ENCODE peak calls at places on chromosome 3, in five cellular contexts. One of them, this sample, is unnamed.

GRCh38 chr3:16523778-16524177 is 10.3 kb upstream of the RFTN1 start:
- DNase-seq in H1: no peak
- DNase-seq in HCT116: no peak
- DNase-seq in K562: no peak
- DNase-seq in HepG2: no peak
- DNase-seq in this sample: no peak

GRCh38 chr3:189914799-189915198 is 205.9 kb downstream of the P3H2 start:
- DNase-seq in HepG2: no peak
- DNase-seq in H1: no peak
- DNase-seq in K562: no peak
- DNase-seq in HCT116: no peak
- DNase-seq in this sample: no peak

GRCh38 chr3:112858410-112859069 is 11.9 kb upstream of the CD200R1L start:
- DNase-seq in H1: no peak
- DNase-seq in HepG2: no peak
- DNase-seq in HCT116: no peak
- DNase-seq in K562: no peak
- DNase-seq in this sample: peak

GRCh38 chr3:41848745-41849574 is 112.9 kb downstream of the ULK4 start:
- DNase-seq in HCT116: no peak
- DNase-seq in HepG2: no peak
- DNase-seq in K562: no peak
- DNase-seq in H1: no peak
- DNase-seq in this sample: no peak

GRCh38 chr3:18501679-18502343 is 76.7 kb upstream of the SATB1 start:
- DNase-seq in K562: no peak
- DNase-seq in HepG2: no peak
- DNase-seq in H1: no peak
- DNase-seq in HCT116: no peak
- DNase-seq in this sample: no peak

GRCh38 chr3:29335438-29335837 is 54.6 kb downstream of the RBMS3 start:
- DNase-seq in H1: no peak
- DNase-seq in K562: no peak
- DNase-seq in HepG2: no peak
- DNase-seq in HCT116: peak
- DNase-seq in this sample: no peak

GRCh38 chr3:45554001-45554691 is 40.4 kb upstream of the LIMD1 start:
- DNase-seq in H1: no peak
- DNase-seq in K562: peak
- DNase-seq in HepG2: no peak
- DNase-seq in HCT116: no peak
- DNase-seq in this sample: no peak

GRCh38 chr3:37944243-37944955 is 46.2 kb upstream of the VILL start:
- DNase-seq in K562: no peak
- DNase-seq in H1: no peak
- DNase-seq in HepG2: no peak
- DNase-seq in HCT116: no peak
- DNase-seq in this sample: no peak

GRCh38 chr3:12479919-12480425 is 4.3 kb upstream of the TSEN2 start:
- DNase-seq in HCT116: peak
- DNase-seq in HepG2: peak
- DNase-seq in K562: peak
- DNase-seq in H1: no peak
- DNase-seq in this sample: peak

GRCh38 chr3:161420746-161421145 is 49.4 kb upstream of the SPTSSB start:
- DNase-seq in HepG2: peak
- DNase-seq in H1: peak
- DNase-seq in HCT116: no peak
- DNase-seq in K562: no peak
- DNase-seq in this sample: peak

GRCh38 chr3:119762876-119763275 is 19.0 kb upstream of the NR1I2 start:
- DNase-seq in K562: no peak
- DNase-seq in H1: no peak
- DNase-seq in HepG2: no peak
- DNase-seq in HCT116: no peak
- DNase-seq in this sample: no peak

GRCh38 chr3:147816770-147817169 is 407.6 kb downstream of the ZIC1 start:
- DNase-seq in H1: no peak
- DNase-seq in HCT116: no peak
- DNase-seq in K562: no peak
- DNase-seq in HepG2: no peak
- DNase-seq in this sample: no peak

GRCh38 chr3:31890742-31891469 is 90.2 kb downstream of the OSBPL10 start:
- DNase-seq in K562: no peak
- DNase-seq in HepG2: no peak
- DNase-seq in H1: no peak
- DNase-seq in HCT116: no peak
- DNase-seq in this sample: no peak

GRCh38 chr3:188624384-188624783 is 470.4 kb downstream of the LPP start:
- DNase-seq in H1: no peak
- DNase-seq in K562: no peak
- DNase-seq in HepG2: no peak
- DNase-seq in HCT116: no peak
- DNase-seq in this sample: no peak

GRCh38 chr3:169529013-169529412 is 134.5 kb downstream of the MECOM start:
- DNase-seq in HCT116: no peak
- DNase-seq in K562: no peak
- DNase-seq in HepG2: no peak
- DNase-seq in H1: no peak
- DNase-seq in this sample: no peak

GRCh38 chr3:107847791-107848190 is 243.0 kb downstream of the CD47 start:
- DNase-seq in HepG2: no peak
- DNase-seq in H1: no peak
- DNase-seq in HCT116: no peak
- DNase-seq in K562: no peak
- DNase-seq in this sample: no peak

GRCh38 chr3:170357920-170358854 is 672 bp downstream of the SKIL start:
- DNase-seq in K562: peak
- DNase-seq in HCT116: no peak
- DNase-seq in H1: no peak
- DNase-seq in HepG2: peak
- DNase-seq in this sample: no peak

GRCh38 chr3:58332575-58333179 is at the start of gene PXK:
- DNase-seq in K562: peak
- DNase-seq in H1: no peak
- DNase-seq in HepG2: peak
- DNase-seq in HCT116: peak
- DNase-seq in this sample: peak

GRCh38 chr3:73614385-73614784 is 10.4 kb downstream of the PDZRN3 start:
- DNase-seq in K562: no peak
- DNase-seq in H1: no peak
- DNase-seq in HepG2: no peak
- DNase-seq in HCT116: no peak
- DNase-seq in this sample: no peak

GRCh38 chr3:160649596-160649995 is 27.4 kb upstream of the ARL14 start:
- DNase-seq in HCT116: no peak
- DNase-seq in HepG2: no peak
- DNase-seq in K562: no peak
- DNase-seq in H1: no peak
- DNase-seq in this sample: no peak

GRCh38 chr3:61808999-61809398 is 247.6 kb downstream of the PTPRG start:
- DNase-seq in K562: no peak
- DNase-seq in H1: no peak
- DNase-seq in HCT116: no peak
- DNase-seq in HepG2: no peak
- DNase-seq in this sample: no peak

GRCh38 chr3:194861375-194861774 is 175.7 kb downstream of the FAM43A start:
- DNase-seq in H1: no peak
- DNase-seq in K562: no peak
- DNase-seq in HCT116: no peak
- DNase-seq in HepG2: no peak
- DNase-seq in this sample: no peak

GRCh38 chr3:65411367-65411766 is 627.4 kb downstream of the MAGI1 start:
- DNase-seq in K562: no peak
- DNase-seq in HepG2: no peak
- DNase-seq in HCT116: no peak
- DNase-seq in H1: no peak
- DNase-seq in this sample: no peak

GRCh38 chr3:32405711-32406323 is 14.2 kb downstream of the CMTM7 start:
- DNase-seq in HepG2: peak
- DNase-seq in K562: no peak
- DNase-seq in H1: no peak
- DNase-seq in HCT116: no peak
- DNase-seq in this sample: no peak

GRCh38 chr3:122066331-122067213 is 11.4 kb downstream of the CD86 start:
- DNase-seq in H1: no peak
- DNase-seq in HepG2: no peak
- DNase-seq in HCT116: no peak
- DNase-seq in K562: no peak
- DNase-seq in this sample: no peak

GRCh38 chr3:185688808-185689207 is 102.7 kb downstream of the SENP2 start:
- DNase-seq in H1: peak
- DNase-seq in HCT116: peak
- DNase-seq in HepG2: peak
- DNase-seq in K562: peak
- DNase-seq in this sample: peak

GRCh38 chr3:44966795-44967278 is 9.1 kb downstream of the ZDHHC3 start:
- DNase-seq in K562: peak
- DNase-seq in HepG2: no peak
- DNase-seq in HCT116: peak
- DNase-seq in H1: no peak
- DNase-seq in this sample: no peak

GRCh38 chr3:168794427-168794826 is 698.7 kb upstream of the GOLIM4 start:
- DNase-seq in K562: no peak
- DNase-seq in HCT116: no peak
- DNase-seq in H1: no peak
- DNase-seq in HepG2: no peak
- DNase-seq in this sample: no peak

GRCh38 chr3:190504354-190505125 is 9.3 kb upstream of the IL1RAP start:
- DNase-seq in H1: no peak
- DNase-seq in K562: no peak
- DNase-seq in HepG2: peak
- DNase-seq in HCT116: no peak
- DNase-seq in this sample: no peak

GRCh38 chr3:63746211-63746610 is 72.9 kb upstream of the C3orf49 start:
- DNase-seq in K562: no peak
- DNase-seq in H1: no peak
- DNase-seq in HCT116: no peak
- DNase-seq in HepG2: no peak
- DNase-seq in this sample: no peak

GRCh38 chr3:139659511-139659910 is 18.3 kb downstream of the NMNAT3 start:
- DNase-seq in H1: no peak
- DNase-seq in HCT116: no peak
- DNase-seq in K562: no peak
- DNase-seq in HepG2: no peak
- DNase-seq in this sample: no peak

GRCh38 chr3:107690522-107691138 is 167.9 kb downstream of the BBX start:
- DNase-seq in HCT116: peak
- DNase-seq in H1: no peak
- DNase-seq in K562: peak
- DNase-seq in HepG2: peak
- DNase-seq in this sample: peak

GRCh38 chr3:112512320-112512719 is 13.0 kb upstream of the BTLA start:
- DNase-seq in H1: no peak
- DNase-seq in HepG2: no peak
- DNase-seq in K562: no peak
- DNase-seq in HCT116: no peak
- DNase-seq in this sample: peak

GRCh38 chr3:123036352-123037014 is 8.9 kb upstream of the SEMA5B start:
- DNase-seq in H1: no peak
- DNase-seq in HCT116: no peak
- DNase-seq in K562: no peak
- DNase-seq in HepG2: peak
- DNase-seq in this sample: no peak

GRCh38 chr3:134291300-134292254 is 40.9 kb upstream of the RYK start:
- DNase-seq in K562: no peak
- DNase-seq in H1: no peak
- DNase-seq in HCT116: no peak
- DNase-seq in HepG2: no peak
- DNase-seq in this sample: no peak

GRCh38 chr3:134298281-134298680 is 47.6 kb upstream of the RYK start:
- DNase-seq in K562: no peak
- DNase-seq in HepG2: no peak
- DNase-seq in H1: no peak
- DNase-seq in HCT116: no peak
- DNase-seq in this sample: no peak

GRCh38 chr3:134295930-134296329 is 45.3 kb upstream of the RYK start:
- DNase-seq in H1: no peak
- DNase-seq in HCT116: no peak
- DNase-seq in HepG2: no peak
- DNase-seq in K562: no peak
- DNase-seq in this sample: no peak

GRCh38 chr3:134299185-134299887 is 48.7 kb upstream of the RYK start:
- DNase-seq in H1: no peak
- DNase-seq in HepG2: no peak
- DNase-seq in HCT116: no peak
- DNase-seq in K562: no peak
- DNase-seq in this sample: no peak

DNA sequence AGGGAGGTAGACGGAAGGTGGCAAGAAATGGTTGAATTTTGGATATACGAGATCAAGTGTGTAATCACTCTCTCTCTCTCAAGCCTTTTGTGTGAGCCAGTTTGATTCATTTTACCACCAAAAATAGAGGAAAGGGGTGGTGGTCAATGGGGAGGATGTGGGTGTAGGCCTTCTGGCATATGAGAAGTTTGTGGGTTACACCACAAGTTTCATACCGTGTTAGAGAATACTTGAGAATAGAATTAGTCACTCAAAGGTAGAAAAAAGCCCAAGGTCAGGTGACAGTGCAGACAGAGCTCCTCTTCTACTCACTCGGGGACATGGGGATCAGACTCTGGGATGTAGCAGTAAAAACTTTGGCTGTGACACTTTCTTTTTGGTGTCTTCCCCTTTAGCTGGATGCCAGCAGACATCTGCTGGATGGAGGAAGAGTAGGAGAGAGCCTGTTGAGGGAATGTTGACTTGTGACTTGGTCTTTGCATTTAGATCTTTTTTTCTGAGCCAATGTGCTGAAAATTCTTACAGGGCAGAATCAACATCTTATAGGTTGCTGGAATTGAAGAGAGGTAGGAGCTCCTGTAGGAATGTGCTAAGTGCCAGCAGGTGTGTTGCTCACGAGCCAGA is 43.8 kb upstream of the RYK start:
- DNase-seq in H1: no peak
- DNase-seq in HCT116: no peak
- DNase-seq in K562: no peak
- DNase-seq in HepG2: no peak
- DNase-seq in this sample: no peak
- TF ChIP-seq YY1 in H1: no peak
- TF ChIP-seq YY1 in HCT116: no peak
- TF ChIP-seq YY1 in K562: no peak
- TF ChIP-seq YY1 in HepG2: no peak
- TF ChIP-seq YY1 in this sample: no peak

GRCh38 chr3:156349978-156350377 is 204.9 kb downstream of the SSR3 start:
- DNase-seq in H1: no peak
- DNase-seq in HepG2: no peak
- DNase-seq in K562: no peak
- DNase-seq in HCT116: no peak
- DNase-seq in this sample: no peak
- TF ChIP-seq ZNF274 in H1: no peak
- TF ChIP-seq ZNF274 in HepG2: no peak
- TF ChIP-seq ZNF274 in K562: no peak
- TF ChIP-seq ZNF274 in HCT116: no peak
- TF ChIP-seq ZNF274 in this sample: no peak

GRCh38 chr3:137762674-137763593 is 1.2 kb upstream of the SOX14 start:
- DNase-seq in K562: no peak
- DNase-seq in H1: no peak
- DNase-seq in HCT116: no peak
- DNase-seq in HepG2: no peak
- DNase-seq in this sample: no peak
- TF ChIP-seq YY1 in K562: no peak
- TF ChIP-seq YY1 in H1: no peak
- TF ChIP-seq YY1 in HCT116: no peak
- TF ChIP-seq YY1 in HepG2: no peak
- TF ChIP-seq YY1 in this sample: no peak

GRCh38 chr3:177875786-177876476 is 660.3 kb upstream of the KCNMB2 start:
- DNase-seq in K562: no peak
- DNase-seq in H1: no peak
- DNase-seq in HCT116: no peak
- DNase-seq in HepG2: no peak
- DNase-seq in this sample: no peak
- TF ChIP-seq ZNF274 in K562: no peak
- TF ChIP-seq ZNF274 in H1: no peak
- TF ChIP-seq ZNF274 in HCT116: no peak
- TF ChIP-seq ZNF274 in HepG2: no peak
- TF ChIP-seq ZNF274 in this sample: no peak

This sample was measured in NT2/D1.